ENCODE peak calls at places on chromosomes 1 and 21, in nine cellular contexts. W is left lung, S is lower lobe of right lung, Y is pancreas, G is kidney, H is psoas muscle, X is HCT116, E is heart left ventricle, C is breast epithelium. K is an unnamed sample.

GRCh38 chr21:45290948-45291612 is 3.4 kb upstream of the POFUT2 start:
- DNase-seq in C (peak; percentile 43), X (no peak), W (no peak), H (peak; percentile 41), E (no peak), S (peak; percentile 18), G (no peak), Y (no peak), K (no peak)

GRCh38 chr1:150083907-150084306 is 16.3 kb downstream of the VPS45 start:
- DNase-seq in W (no peak), H (no peak), G (no peak), X (no peak), Y (no peak), E (no peak), C (no peak), S (no peak), K (no peak)

GRCh38 chr1:29736582-29737188 is 500.4 kb downstream of the PTPRU start:
- DNase-seq in Y (peak; percentile 12), S (no peak), G (no peak), X (no peak), W (no peak), C (no peak), E (no peak), H (no peak), K (no peak)

GRCh38 chr1:117573386-117574040 is 32.3 kb upstream of the TENT5C start:
- DNase-seq in G (no peak), Y (peak; percentile 77), H (no peak), E (no peak), S (no peak), W (no peak), X (no peak), C (peak; percentile 44), K (no peak)

GRCh38 chr1:20426923-20427322 is 59.1 kb downstream of the CAMK2N1 start:
- DNase-seq in S (no peak), G (no peak), W (no peak), H (no peak), X (no peak), Y (no peak), E (no peak), C (peak; percentile 5), K (no peak)

GRCh38 chr1:51960262-51960661 is 30.2 kb downstream of the RAB3B start:
- DNase-seq in G (no peak), E (no peak), X (no peak), Y (no peak), S (no peak), C (no peak), H (no peak), W (no peak), K (no peak)

GRCh38 chr1:38783659-38784229 is 75.8 kb downstream of the RRAGC start:
- DNase-seq in X (no peak), H (no peak), S (no peak), W (no peak), G (no peak), C (no peak), E (no peak), Y (no peak), K (no peak)

GRCh38 chr1:220918285-220918951 is 39.2 kb downstream of the HLX start:
- DNase-seq in X (no peak), H (no peak), C (no peak), Y (no peak), E (no peak), S (no peak), G (no peak), W (no peak), K (no peak)

GRCh38 chr1:31583995-31584868 is 7.9 kb downstream of the TINAGL1 start:
- DNase-seq in G (peak; percentile 98), X (no peak), Y (peak; percentile 74), S (peak; percentile 86), E (peak; percentile 93), W (no peak), C (no peak), H (peak; percentile 83), K (no peak)

GRCh38 chr21:33020558-33021100 is 5.1 kb upstream of the OLIG2 start:
- DNase-seq in X (no peak), S (no peak), G (no peak), C (no peak), Y (no peak), E (no peak), W (no peak), H (no peak), K (no peak)

GRCh38 chr1:205049479-205049878 is 6.5 kb downstream of the CNTN2 start:
- DNase-seq in X (no peak), H (no peak), W (no peak), E (no peak), Y (peak; percentile 35), S (no peak), C (no peak), G (no peak), K (no peak)

GRCh38 chr21:44365251-44365966 is 12.0 kb downstream of the TRPM2 start:
- DNase-seq in S (no peak), C (no peak), W (peak; percentile 65), E (no peak), X (no peak), H (no peak), G (peak; percentile 66), Y (no peak), K (peak; percentile 43)

GRCh38 chr21:21232320-21232719 is 234.1 kb downstream of the NCAM2 start:
- DNase-seq in E (no peak), H (no peak), C (no peak), G (no peak), W (no peak), S (no peak), X (no peak), Y (no peak), K (no peak)

GRCh38 chr1:6016191-6016865 is 24.1 kb upstream of the NPHP4 start:
- DNase-seq in G (peak; percentile 45), E (peak; percentile 68), Y (no peak), H (no peak), S (no peak), X (no peak), W (peak; percentile 49), C (no peak), K (no peak)

GRCh38 chr1:234976880-234977680 is 151.6 kb downstream of the TOMM20 start:
- DNase-seq in W (peak; percentile 27), Y (no peak), S (no peak), E (no peak), C (no peak), X (no peak), H (no peak), G (peak; percentile 30), K (no peak)

GRCh38 chr1:8660455-8660854 is 157.0 kb downstream of the RERE start:
- DNase-seq in X (no peak), E (peak; percentile 74), W (no peak), C (no peak), H (peak; percentile 87), Y (no peak), G (no peak), S (no peak), K (no peak)

GRCh38 chr1:26696645-26697440 is 1.0 kb downstream of the ARID1A start:
- DNase-seq in H (peak; percentile 70), E (peak; percentile 40), X (no peak), W (peak; percentile 91), Y (peak; percentile 57), G (peak; percentile 87), C (no peak), S (peak; percentile 74), K (peak; percentile 67)

GRCh38 chr1:228270032-228270431 is 62.2 kb downstream of the OBSCN start:
- DNase-seq in G (no peak), C (no peak), X (no peak), H (no peak), S (no peak), W (no peak), E (no peak), Y (no peak), K (no peak)

DNA sequence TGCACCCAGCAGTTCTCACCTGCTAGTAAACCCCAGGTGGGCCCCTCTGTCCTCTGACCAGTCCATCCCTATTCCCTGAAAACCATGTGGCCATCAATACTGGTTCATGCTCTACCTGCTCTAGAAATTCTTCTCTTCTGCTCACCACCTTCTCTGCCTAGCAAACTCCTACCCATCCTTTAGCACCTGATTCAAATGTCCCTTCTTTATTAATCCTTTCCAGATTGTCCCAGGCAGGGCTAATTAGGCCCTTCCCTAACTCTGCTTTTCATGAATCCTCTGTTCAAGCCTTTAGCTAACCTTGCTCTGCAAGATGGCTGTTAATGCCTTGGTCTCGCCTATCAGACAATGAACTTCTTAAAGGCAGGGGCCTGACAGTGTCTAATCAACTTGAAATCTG is 62.1 kb upstream of the TRABD2B start:
- DNase-seq in H (no peak), X (no peak), W (no peak), E (no peak), C (no peak), Y (no peak), S (no peak), G (no peak), K (no peak)
- H3K9me3 ChIP-seq in H (no peaks in the 10 kb centered on the region), X (no peaks in the 10 kb centered on the region), W (no peaks in the 10 kb centered on the region), E (no peaks in the 10 kb centered on the region), C (no peaks in the 10 kb centered on the region), Y (no peaks in the 10 kb centered on the region), S (no peaks in the 10 kb centered on the region), G (no peaks in the 10 kb centered on the region), K (no peaks in the 10 kb centered on the region)

GRCh38 chr1:2913091-2913490 is 108.2 kb upstream of the ACTRT2 start:
- DNase-seq in Y (no peak), G (no peak), X (no peak), E (no peak), W (no peak), S (no peak), H (no peak), C (no peak), K (no peak)

GRCh38 chr1:2910211-2910610 is 108.7 kb upstream of the TTC34 start:
- DNase-seq in G (no peak), E (no peak), S (no peak), C (no peak), H (no peak), W (no peak), X (no peak), Y (no peak), K (no peak)

GRCh38 chr1:2909797-2910196 is 108.3 kb upstream of the TTC34 start:
- DNase-seq in C (no peak), H (no peak), X (no peak), E (no peak), W (no peak), S (no peak), G (no peak), Y (no peak), K (no peak)

GRCh38 chr1:2912424-2912823 is 108.8 kb upstream of the ACTRT2 start:
- DNase-seq in E (no peak), S (no peak), X (no peak), C (no peak), H (no peak), W (no peak), G (no peak), Y (no peak), K (no peak)

GRCh38 chr1:2911391-2912178 is 109.7 kb upstream of the ACTRT2 start:
- DNase-seq in C (no peak), G (no peak), X (no peak), W (no peak), E (no peak), H (no peak), Y (no peak), S (no peak), K (no peak)
- H3K9me3 ChIP-seq in C (no peaks in the 10 kb centered on the region), G (no peaks in the 10 kb centered on the region), X (no peaks in the 10 kb centered on the region), W (no peaks in the 10 kb centered on the region), E (no peaks in the 10 kb centered on the region), H (no peaks in the 10 kb centered on the region), Y (no peaks in the 10 kb centered on the region), S (no peaks in the 10 kb centered on the region), K (no peaks in the 10 kb centered on the region)

GRCh38 chr21:27462786-27463185 is 495.9 kb upstream of the ADAMTS5 start:
- DNase-seq in H (no peak), W (no peak), E (no peak), X (no peak), S (no peak), C (no peak), G (no peak), Y (no peak), K (no peak)
- H3K9me3 ChIP-seq in H (no peaks in the 10 kb centered on the region), W (no peaks in the 10 kb centered on the region), E (no peaks in the 10 kb centered on the region), X (peaks cover 34% of the 10 kb centered on the region), S (no peaks in the 10 kb centered on the region), C (no peaks in the 10 kb centered on the region), G (no peaks in the 10 kb centered on the region), Y (no peaks in the 10 kb centered on the region), K (no peaks in the 10 kb centered on the region)

GRCh38 chr1:152924191-152924590 is 15.8 kb downstream of the IVL start:
- DNase-seq in H (no peak), C (no peak), S (no peak), Y (no peak), E (no peak), W (no peak), X (no peak), G (no peak), K (no peak)
- H3K9me3 ChIP-seq in H (no peaks in the 10 kb centered on the region), C (no peaks in the 10 kb centered on the region), S (no peaks in the 10 kb centered on the region), Y (no peaks in the 10 kb centered on the region), E (no peaks in the 10 kb centered on the region), W (no peaks in the 10 kb centered on the region), X (no peaks in the 10 kb centered on the region), G (no peaks in the 10 kb centered on the region), K (peaks cover 4% of the 10 kb centered on the region)